ENCODE peak calls at places on chromosome 2, in four cellular contexts. N is endodermal cell, J is amniotic epithelial cell, D is nephron progenitor cell. O is an unnamed sample.
A peak's percentile ranks its signal among the peaks of the same experiment; 100 is the strongest.

GRCh38 chr2:30766666-30767065 is 40.6 kb downstream of the CAPN13 start:
- DNase-seq in N (peak; percentile 6), J (no peak), D (no peak), O (no peak)

GRCh38 chr2:228613133-228613532 is 431.6 kb upstream of the SPHKAP start:
- DNase-seq in N (no peak), J (peak; percentile 95), D (no peak), O (no peak)

GRCh38 chr2:219430633-219431615 is 3.7 kb upstream of the SPEG start:
- DNase-seq in N (peak; percentile 71), J (no peak), D (no peak), O (no peak)

GRCh38 chr2:167862787-167863186 is 384.6 kb downstream of the STK39 start:
- DNase-seq in N (no peak), J (no peak), D (no peak), O (no peak)

GRCh38 chr2:177771191-177771590 is 301.4 kb downstream of the PDE11A start:
- DNase-seq in N (no peak), J (peak; percentile 45), D (no peak), O (no peak)

GRCh38 chr2:189528617-189529016 is 52.0 kb downstream of the SLC40A1 start:
- DNase-seq in N (no peak), J (no peak), D (no peak), O (no peak)

GRCh38 chr2:207184348-207184747 is 18.6 kb upstream of the KLF7 start:
- DNase-seq in N (no peak), J (peak; percentile 59), D (no peak), O (no peak)

GRCh38 chr2:195830968-195831810 is 174.2 kb downstream of the SLC39A10 start:
- DNase-seq in N (no peak), J (no peak), D (no peak), O (no peak)

GRCh38 chr2:8566155-8566670 is 115.6 kb upstream of the ID2 start:
- DNase-seq in N (no peak), J (no peak), D (no peak), O (no peak)

GRCh38 chr2:43465234-43465633 is 130.6 kb downstream of the THADA start:
- DNase-seq in N (no peak), J (no peak), D (no peak), O (no peak)

GRCh38 chr2:118878531-118879149 is 31.2 kb upstream of the EN1 start:
- DNase-seq in N (no peak), J (no peak), D (no peak), O (no peak)

GRCh38 chr2:96136123-96136720 is 2.1 kb downstream of the ASTL start:
- DNase-seq in N (no peak), J (no peak), D (no peak), O (no peak)

GRCh38 chr2:119476301-119477117 is 44.9 kb downstream of the TMEM37 start:
- DNase-seq in N (peak; percentile 93), J (peak; percentile 51), D (peak; percentile 71), O (peak; percentile 17)

GRCh38 chr2:145230546-145230945 is 710.6 kb upstream of the ZEB2 start:
- DNase-seq in N (no peak), J (peak; percentile 7), D (no peak), O (no peak)

GRCh38 chr2:160510617-160511016 is 17.0 kb upstream of the RBMS1 start:
- DNase-seq in N (no peak), J (peak; percentile 54), D (no peak), O (no peak)

O was measured in prostate gland.